ENCODE peak calls at places on chromosome 2, in seven cellular contexts. X, Y, F, O, H, U and Q are unnamed samples.
A peak's percentile ranks its signal among the peaks of the same experiment; 100 is the strongest.

GRCh38 chr2:62152000-62152399 is 43.9 kb upstream of the B3GNT2 start:
- DNase-seq in Y (no peak), F (no peak), H (no peak), U (peak; percentile 64), O (no peak), X (no peak), Q (no peak)

GRCh38 chr2:143259368-143259958 is 130.2 kb downstream of the ARHGAP15 start:
- DNase-seq in X (no peak), O (peak; percentile 62), U (peak; percentile 73), F (no peak), Y (peak; percentile 70), H (peak; percentile 72), Q (peak; percentile 88)

GRCh38 chr2:179263460-179264237 is 983 bp downstream of the SESTD1 start:
- DNase-seq in X (peak; percentile 89), H (peak; percentile 78), O (peak; percentile 30), Y (no peak), F (peak; percentile 5), U (peak; percentile 57), Q (peak; percentile 64)

GRCh38 chr2:72115361-72116080 is 32.1 kb downstream of the CYP26B1 start:
- DNase-seq in O (no peak), X (no peak), U (peak; percentile 73), Y (no peak), F (no peak), H (peak; percentile 60), Q (peak; percentile 77)

GRCh38 chr2:74849228-74849892 is 15.4 kb downstream of the HK2 start:
- DNase-seq in Y (peak; percentile 57), H (no peak), U (peak; percentile 33), O (no peak), F (no peak), X (peak; percentile 91), Q (peak; percentile 57)

GRCh38 chr2:121346407-121346806 is 61.4 kb upstream of the TFCP2L1 start:
- DNase-seq in O (no peak), Y (no peak), U (no peak), F (no peak), H (no peak), X (no peak), Q (no peak)

GRCh38 chr2:216695401-216695821 is at the start of gene IGFBP5:
- DNase-seq in H (peak; percentile 96), F (no peak), Y (no peak), O (peak; percentile 91), X (no peak), U (peak; percentile 94), Q (peak; percentile 88)

GRCh38 chr2:106219813-106220212 is 25.7 kb upstream of the UXS1 start:
- DNase-seq in Y (no peak), F (no peak), O (no peak), X (no peak), U (no peak), H (no peak), Q (no peak)

GRCh38 chr2:235812185-235812670 is 318.4 kb downstream of the AGAP1 start:
- DNase-seq in O (peak; percentile 15), Y (no peak), X (peak; percentile 43), U (no peak), F (no peak), H (no peak), Q (no peak)

GRCh38 chr2:41717883-41718282 is 329.9 kb upstream of the PKDCC start:
- DNase-seq in O (no peak), X (no peak), U (no peak), F (no peak), H (no peak), Y (no peak), Q (no peak)

GRCh38 chr2:149601141-149601796 is 13.7 kb upstream of the MMADHC start:
- DNase-seq in X (no peak), Y (no peak), H (no peak), U (peak; percentile 76), O (no peak), F (no peak), Q (no peak)

GRCh38 chr2:112005391-112006075 is 49.5 kb upstream of the TMEM87B start:
- DNase-seq in Y (no peak), F (no peak), H (no peak), U (no peak), X (no peak), O (no peak), Q (no peak)

GRCh38 chr2:86747708-86748627 is 27.9 kb downstream of the RMND5A start:
- DNase-seq in U (peak; percentile 90), H (no peak), Y (no peak), O (no peak), F (no peak), X (no peak), Q (no peak)

GRCh38 chr2:43960921-43961320 is 34.9 kb downstream of the LRPPRC start:
- DNase-seq in O (no peak), X (no peak), U (no peak), F (no peak), H (no peak), Y (no peak), Q (no peak)

GRCh38 chr2:149743842-149744468 is 156.4 kb upstream of the MMADHC start:
- DNase-seq in X (no peak), U (peak; percentile 97), F (no peak), Y (no peak), O (no peak), H (no peak), Q (no peak)

GRCh38 chr2:130334026-130334425 is 8.7 kb upstream of the IMP4 start:
- DNase-seq in X (no peak), Y (no peak), U (no peak), O (no peak), F (no peak), H (no peak), Q (peak; percentile 53)

DNA sequence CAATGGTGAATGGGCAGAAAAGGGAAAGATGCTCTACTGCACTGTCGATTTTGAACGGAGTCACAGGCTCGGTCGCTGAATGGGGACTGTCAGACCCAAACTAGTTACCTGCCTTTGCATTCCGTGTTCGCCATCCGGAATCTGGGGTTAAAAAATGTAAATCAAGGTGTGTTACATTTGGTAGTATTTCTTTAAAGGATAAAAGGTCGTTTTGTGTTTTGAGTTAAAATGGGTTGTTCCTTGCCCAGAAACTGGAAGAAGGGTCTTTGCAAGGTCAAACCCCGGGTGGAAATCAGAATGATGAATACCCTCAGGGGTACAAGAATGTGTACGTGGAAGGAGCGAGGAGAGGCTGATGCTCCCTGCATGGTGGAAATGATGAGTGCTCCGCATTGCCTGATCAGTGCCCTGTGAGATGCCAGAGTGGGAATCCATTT is 1.0 kb downstream of the VSNL1 start:
- DNase-seq in O (no peak), X (no peak), Y (no peak), H (no peak), U (no peak), F (no peak), Q (no peak)
- H3K4me1 ChIP-seq in O (peaks cover 10% of the 10 kb centered on the region), X (peaks cover 5% of the 10 kb centered on the region), Y (no peaks in the 10 kb centered on the region), H (peaks cover 10% of the 10 kb centered on the region), U (no peaks in the 10 kb centered on the region), F (peaks cover 84% of the 10 kb centered on the region), Q (peaks cover 8% of the 10 kb centered on the region)

DNA sequence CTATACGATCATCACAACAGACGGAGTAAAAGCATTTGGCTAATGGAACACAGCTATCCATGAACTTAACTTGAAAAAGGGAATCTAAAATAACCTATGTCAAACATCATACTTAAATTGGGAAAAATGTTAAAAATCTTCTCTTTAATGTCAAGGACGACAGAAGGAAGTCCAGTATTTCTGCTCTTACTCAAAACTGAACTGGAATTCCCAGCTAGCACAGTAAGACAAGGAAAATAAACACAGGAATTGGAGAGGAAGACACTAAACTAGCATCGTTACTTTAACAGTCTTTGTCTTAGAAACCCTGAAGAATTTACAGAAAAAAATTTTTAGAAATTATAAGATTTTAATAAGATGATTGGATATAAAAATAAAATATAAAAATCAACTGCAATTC is 112.6 kb downstream of the HDAC4 start:
- DNase-seq in U (peak; percentile 67), O (no peak), X (no peak), F (no peak), H (no peak), Y (no peak), Q (no peak)
- H3K4me1 ChIP-seq in U (peaks cover 53% of the 10 kb centered on the region), O (peaks cover 64% of the 10 kb centered on the region), X (peaks cover 28% of the 10 kb centered on the region), F (peaks cover 96% of the 10 kb centered on the region), H (peaks cover 11% of the 10 kb centered on the region), Y (peaks cover 68% of the 10 kb centered on the region), Q (peaks cover 9% of the 10 kb centered on the region)

GRCh38 chr2:241007880-241008710 is 9.7 kb downstream of the SNED1 start:
- DNase-seq in O (no peak), Y (no peak), F (no peak), X (peak; percentile 69), H (no peak), U (no peak), Q (peak; percentile 49)

GRCh38 chr2:241005569-241005968 is 7.2 kb downstream of the SNED1 start:
- DNase-seq in F (no peak), O (no peak), U (no peak), Y (no peak), H (no peak), X (no peak), Q (no peak)

GRCh38 chr2:241008711-241009121 is 10.3 kb downstream of the SNED1 start:
- DNase-seq in U (no peak), F (no peak), Y (peak; percentile 5), H (no peak), O (no peak), X (peak; percentile 68), Q (peak; percentile 52)

GRCh38 chr2:241006412-241006811 is 8.0 kb downstream of the SNED1 start:
- DNase-seq in U (no peak), X (no peak), O (no peak), H (no peak), F (no peak), Y (no peak), Q (peak; percentile 14)

DNA sequence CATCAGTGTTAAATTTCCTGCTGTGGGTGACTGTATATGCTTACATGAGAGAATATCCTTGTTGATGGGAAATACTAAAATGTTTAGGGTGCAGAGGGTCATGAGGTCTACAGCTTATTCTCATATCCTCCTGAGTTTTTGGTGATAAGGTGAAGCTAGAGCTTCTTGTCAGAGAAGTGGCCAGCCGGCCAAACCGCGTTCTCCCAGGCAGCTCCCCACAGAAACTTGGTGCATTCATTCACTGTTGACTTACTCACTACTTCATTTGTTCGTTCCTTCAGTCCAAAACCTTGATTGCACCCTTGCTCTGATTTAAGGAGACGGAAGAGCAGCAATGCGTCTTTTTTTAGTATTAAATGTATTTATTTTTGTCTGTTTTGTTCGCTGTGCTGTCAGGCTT is 8.7 kb downstream of the SNED1 start:
- DNase-seq in H (no peak), X (peak; percentile 17), U (no peak), Y (no peak), F (no peak), O (no peak), Q (no peak)
- H3K4me1 ChIP-seq in H (peaks cover 9% of the 10 kb centered on the region), X (peaks cover 17% of the 10 kb centered on the region), U (peaks cover 13% of the 10 kb centered on the region), Y (peaks cover 55% of the 10 kb centered on the region), F (peaks cover 45% of the 10 kb centered on the region), O (peaks cover 8% of the 10 kb centered on the region), Q (peaks cover 8% of the 10 kb centered on the region)

DNA sequence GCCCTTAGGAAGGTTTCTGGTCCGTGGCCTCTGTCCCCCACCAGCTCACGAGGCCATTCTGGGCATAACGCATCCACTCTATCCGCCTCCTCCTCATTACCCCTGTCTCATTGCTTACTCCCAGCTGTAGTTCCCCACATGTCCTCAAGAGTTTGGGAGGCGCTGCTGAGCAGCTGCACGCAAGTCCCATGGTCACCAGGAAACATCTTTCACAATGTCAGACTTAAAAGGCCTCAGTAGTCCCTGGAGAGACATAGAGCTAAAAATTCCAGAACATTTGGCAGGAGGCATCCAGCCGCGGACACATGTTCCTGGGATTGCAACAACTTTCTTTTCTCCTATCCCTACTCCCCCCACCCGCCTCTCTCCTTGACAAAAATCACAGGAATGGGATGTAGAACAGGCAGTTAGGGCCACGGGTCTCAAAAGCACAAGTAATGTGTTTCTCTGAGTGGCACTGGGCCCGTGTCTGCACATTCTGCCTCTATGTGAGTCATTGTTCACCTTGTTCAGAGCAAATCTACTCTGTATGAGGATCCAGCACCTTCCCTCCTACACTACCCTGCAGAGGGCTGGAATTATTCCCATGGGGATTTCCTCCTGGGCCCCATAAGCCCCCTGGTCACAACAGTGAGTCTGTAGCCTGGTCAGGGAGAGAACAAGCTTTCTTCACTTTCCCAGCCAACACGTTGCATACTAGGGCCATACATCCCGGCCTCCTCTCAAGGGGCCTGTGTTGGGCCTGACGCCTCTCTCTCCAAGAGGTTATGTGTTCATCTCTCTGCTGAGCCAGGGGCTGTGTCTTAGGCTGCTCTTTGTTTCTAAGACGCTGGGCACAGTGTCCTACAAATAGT is 8.2 kb downstream of the LBH start:
- DNase-seq in Y (peak; percentile 82), F (no peak), X (peak; percentile 86), H (peak; percentile 94), U (peak; percentile 67), O (peak; percentile 65), Q (peak; percentile 92)
- H3K4me1 ChIP-seq in Y (peaks cover 90% of the 10 kb centered on the region), F (peaks cover 61% of the 10 kb centered on the region), X (peaks cover 77% of the 10 kb centered on the region), H (peaks cover 62% of the 10 kb centered on the region), U (peaks cover 51% of the 10 kb centered on the region), O (no peaks in the 10 kb centered on the region), Q (peaks cover 30% of the 10 kb centered on the region)